ENCODE peak calls at places on chromosome 21, in seven cellular contexts. One of them, this sample, is unnamed.

GRCh38 chr21:42081931-42082381 is 10.8 kb downstream of the UMODL1 start:
- DNase-seq in OCI-LY7: no peak
- DNase-seq in neural progenitor cell: no peak
- DNase-seq in neural crest cell: no peak
- DNase-seq in lower lobe of right lung: no peak
- DNase-seq in upper lobe of right lung: no peak
- DNase-seq in fibroblast of mammary gland: no peak
- DNase-seq in this sample: no peak

GRCh38 chr21:44815225-44815624 is 2.6 kb downstream of the SUMO3 start:
- DNase-seq in OCI-LY7: no peak
- DNase-seq in neural progenitor cell: no peak
- DNase-seq in neural crest cell: no peak
- DNase-seq in lower lobe of right lung: no peak
- DNase-seq in upper lobe of right lung: no peak
- DNase-seq in fibroblast of mammary gland: no peak
- DNase-seq in this sample: no peak

GRCh38 chr21:38741976-38742309 is 63.8 kb upstream of the ETS2 start:
- DNase-seq in OCI-LY7: no peak
- DNase-seq in neural progenitor cell: no peak
- DNase-seq in neural crest cell: no peak
- DNase-seq in lower lobe of right lung: no peak
- DNase-seq in upper lobe of right lung: no peak
- DNase-seq in fibroblast of mammary gland: no peak
- DNase-seq in this sample: no peak

GRCh38 chr21:41560701-41561158 is 52.8 kb upstream of the TMPRSS2 start:
- DNase-seq in OCI-LY7: no peak
- DNase-seq in neural progenitor cell: no peak
- DNase-seq in neural crest cell: no peak
- DNase-seq in lower lobe of right lung: no peak
- DNase-seq in upper lobe of right lung: no peak
- DNase-seq in fibroblast of mammary gland: no peak
- DNase-seq in this sample: no peak

GRCh38 chr21:41373253-41373652 is 11.4 kb downstream of the MX2 start:
- DNase-seq in OCI-LY7: no peak
- DNase-seq in neural progenitor cell: no peak
- DNase-seq in neural crest cell: no peak
- DNase-seq in lower lobe of right lung: no peak
- DNase-seq in upper lobe of right lung: no peak
- DNase-seq in fibroblast of mammary gland: no peak
- DNase-seq in this sample: no peak

GRCh38 chr21:29424728-29425127 is 126.0 kb downstream of the BACH1 start:
- DNase-seq in OCI-LY7: no peak
- DNase-seq in neural progenitor cell: no peak
- DNase-seq in neural crest cell: no peak
- DNase-seq in lower lobe of right lung: no peak
- DNase-seq in upper lobe of right lung: no peak
- DNase-seq in fibroblast of mammary gland: no peak
- DNase-seq in this sample: no peak

GRCh38 chr21:35925497-35925896 is 134.8 kb downstream of the SETD4 start:
- DNase-seq in OCI-LY7: peak
- DNase-seq in neural progenitor cell: no peak
- DNase-seq in neural crest cell: no peak
- DNase-seq in lower lobe of right lung: no peak
- DNase-seq in upper lobe of right lung: no peak
- DNase-seq in fibroblast of mammary gland: peak
- DNase-seq in this sample: no peak

GRCh38 chr21:29309703-29310102 is 11.0 kb downstream of the BACH1 start:
- DNase-seq in OCI-LY7: no peak
- DNase-seq in neural progenitor cell: no peak
- DNase-seq in neural crest cell: no peak
- DNase-seq in lower lobe of right lung: no peak
- DNase-seq in upper lobe of right lung: no peak
- DNase-seq in fibroblast of mammary gland: no peak
- DNase-seq in this sample: no peak

GRCh38 chr21:39633043-39633442 is 20.3 kb downstream of the B3GALT5 start:
- DNase-seq in OCI-LY7: no peak
- DNase-seq in neural progenitor cell: no peak
- DNase-seq in neural crest cell: no peak
- DNase-seq in lower lobe of right lung: no peak
- DNase-seq in upper lobe of right lung: no peak
- DNase-seq in fibroblast of mammary gland: peak
- DNase-seq in this sample: peak

GRCh38 chr21:38729745-38730401 is 75.9 kb upstream of the ETS2 start:
- DNase-seq in OCI-LY7: no peak
- DNase-seq in neural progenitor cell: no peak
- DNase-seq in neural crest cell: no peak
- DNase-seq in lower lobe of right lung: no peak
- DNase-seq in upper lobe of right lung: no peak
- DNase-seq in fibroblast of mammary gland: no peak
- DNase-seq in this sample: peak

GRCh38 chr21:42198949-42199348 is 20.0 kb upstream of the ABCG1 start:
- DNase-seq in OCI-LY7: peak
- DNase-seq in neural progenitor cell: no peak
- DNase-seq in neural crest cell: no peak
- DNase-seq in lower lobe of right lung: no peak
- DNase-seq in upper lobe of right lung: no peak
- DNase-seq in fibroblast of mammary gland: no peak
- DNase-seq in this sample: no peak

DNA sequence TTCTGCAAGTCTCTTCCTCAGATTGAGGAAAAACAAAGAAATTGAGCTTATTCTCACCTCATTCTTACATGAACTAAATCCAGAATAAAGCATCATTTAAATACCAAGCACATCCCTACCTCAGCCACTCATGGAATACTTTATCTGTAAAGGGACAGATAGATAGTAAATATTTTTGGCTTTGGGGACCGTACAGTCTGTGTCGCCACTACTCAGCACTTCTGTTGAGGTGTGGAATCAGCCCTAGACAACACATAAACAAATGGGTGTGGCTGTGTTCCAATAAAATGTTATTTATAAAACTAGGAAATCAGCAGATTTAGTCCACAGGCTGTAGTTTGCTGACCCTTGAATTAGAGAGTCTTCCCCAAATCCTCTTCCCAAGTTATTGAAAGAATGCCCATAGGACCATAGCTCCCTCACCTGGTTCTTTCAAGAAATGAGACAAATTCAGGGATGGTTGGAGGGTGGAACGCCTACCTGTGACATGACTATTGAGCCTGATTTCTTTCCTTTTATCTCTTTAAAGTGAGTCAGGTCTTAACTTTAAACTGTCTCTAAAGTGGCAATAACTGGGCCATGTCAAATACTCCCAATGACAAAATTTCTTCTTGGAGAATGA is 878.5 kb downstream of the USP25 start:
- DNase-seq in OCI-LY7: no peak
- DNase-seq in neural progenitor cell: peak
- DNase-seq in neural crest cell: no peak
- DNase-seq in lower lobe of right lung: no peak
- DNase-seq in upper lobe of right lung: no peak
- DNase-seq in fibroblast of mammary gland: peak
- DNase-seq in this sample: peak
- TF ChIP-seq CTCF in OCI-LY7: no peak
- TF ChIP-seq CTCF in neural progenitor cell: peak
- TF ChIP-seq CTCF in neural crest cell: no peak
- TF ChIP-seq CTCF in lower lobe of right lung: no peak
- TF ChIP-seq CTCF in upper lobe of right lung: no peak
- TF ChIP-seq CTCF in fibroblast of mammary gland: peak
- TF ChIP-seq CTCF in this sample: peak

GRCh38 chr21:32693581-32693980 is 34.2 kb downstream of the SYNJ1 start:
- DNase-seq in OCI-LY7: no peak
- DNase-seq in neural progenitor cell: no peak
- DNase-seq in neural crest cell: no peak
- DNase-seq in lower lobe of right lung: no peak
- DNase-seq in upper lobe of right lung: no peak
- DNase-seq in fibroblast of mammary gland: no peak
- DNase-seq in this sample: no peak
- TF ChIP-seq CTCF in OCI-LY7: no peak
- TF ChIP-seq CTCF in neural progenitor cell: no peak
- TF ChIP-seq CTCF in neural crest cell: no peak
- TF ChIP-seq CTCF in lower lobe of right lung: no peak
- TF ChIP-seq CTCF in upper lobe of right lung: no peak
- TF ChIP-seq CTCF in fibroblast of mammary gland: no peak
- TF ChIP-seq CTCF in this sample: no peak

DNA sequence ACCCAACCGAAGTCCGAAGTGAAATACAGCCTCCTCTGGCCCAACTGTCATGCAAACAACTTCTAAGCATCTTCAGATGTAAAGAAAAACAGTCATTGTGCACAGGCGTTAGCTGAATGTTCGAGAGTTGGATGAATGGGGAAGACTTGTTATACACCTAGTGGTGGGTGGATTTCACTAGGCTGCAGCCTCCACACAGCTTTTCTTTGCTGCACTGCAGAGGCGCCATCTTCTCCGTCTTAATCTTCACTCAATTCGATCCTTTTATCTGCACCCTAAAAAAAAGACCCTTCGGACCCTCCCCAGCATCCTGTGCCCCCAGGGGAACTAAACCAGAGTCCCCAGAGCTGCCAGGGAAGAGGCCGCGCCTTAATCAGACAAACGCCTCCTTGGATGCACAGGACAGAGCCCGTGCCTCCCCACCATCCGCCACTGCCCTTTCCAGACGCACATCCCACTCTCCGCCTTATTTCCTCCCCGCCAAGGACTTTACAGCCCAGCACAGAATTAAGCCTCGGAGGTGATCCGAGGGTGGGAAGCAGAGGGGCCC is 1.4 kb downstream of the APP start:
- DNase-seq in OCI-LY7: no peak
- DNase-seq in neural progenitor cell: peak
- DNase-seq in neural crest cell: peak
- DNase-seq in lower lobe of right lung: no peak
- DNase-seq in upper lobe of right lung: no peak
- DNase-seq in fibroblast of mammary gland: peak
- DNase-seq in this sample: peak
- TF ChIP-seq CTCF in OCI-LY7: no peak
- TF ChIP-seq CTCF in neural progenitor cell: peak
- TF ChIP-seq CTCF in neural crest cell: peak
- TF ChIP-seq CTCF in lower lobe of right lung: peak
- TF ChIP-seq CTCF in upper lobe of right lung: peak
- TF ChIP-seq CTCF in fibroblast of mammary gland: peak
- TF ChIP-seq CTCF in this sample: peak

DNA sequence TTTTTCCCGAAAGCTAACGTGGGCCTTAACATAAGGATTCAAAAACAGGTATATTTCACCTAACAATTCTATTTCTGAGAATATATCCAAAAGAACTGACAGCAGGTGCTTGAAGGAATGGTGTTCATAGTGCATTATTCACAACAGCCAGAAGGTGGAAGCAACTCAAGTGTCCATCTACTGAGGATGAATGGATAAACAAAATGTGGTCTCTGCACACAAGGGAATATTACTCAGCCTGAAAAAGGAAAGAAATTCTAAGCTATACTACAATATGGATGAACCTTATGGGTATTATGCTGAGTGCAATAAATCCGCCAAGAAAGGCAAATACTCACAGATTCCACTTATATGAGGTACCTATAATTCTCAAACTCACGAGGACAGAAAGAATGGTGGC is 6.1 kb upstream of the RIPPLY3 start:
- DNase-seq in OCI-LY7: no peak
- DNase-seq in neural progenitor cell: no peak
- DNase-seq in neural crest cell: no peak
- DNase-seq in lower lobe of right lung: no peak
- DNase-seq in upper lobe of right lung: no peak
- DNase-seq in fibroblast of mammary gland: no peak
- DNase-seq in this sample: no peak
- TF ChIP-seq CTCF in OCI-LY7: peak
- TF ChIP-seq CTCF in neural progenitor cell: no peak
- TF ChIP-seq CTCF in neural crest cell: peak
- TF ChIP-seq CTCF in lower lobe of right lung: no peak
- TF ChIP-seq CTCF in upper lobe of right lung: no peak
- TF ChIP-seq CTCF in fibroblast of mammary gland: peak
- TF ChIP-seq CTCF in this sample: peak

GRCh38 chr21:43345046-43345745 is 81.7 kb downstream of the SIK1 start:
- DNase-seq in OCI-LY7: no peak
- DNase-seq in neural progenitor cell: no peak
- DNase-seq in neural crest cell: no peak
- DNase-seq in lower lobe of right lung: no peak
- DNase-seq in upper lobe of right lung: no peak
- DNase-seq in fibroblast of mammary gland: no peak
- DNase-seq in this sample: no peak

GRCh38 chr21:43342301-43342881 is 84.5 kb downstream of the SIK1 start:
- DNase-seq in OCI-LY7: no peak
- DNase-seq in neural progenitor cell: no peak
- DNase-seq in neural crest cell: no peak
- DNase-seq in lower lobe of right lung: no peak
- DNase-seq in upper lobe of right lung: no peak
- DNase-seq in fibroblast of mammary gland: no peak
- DNase-seq in this sample: no peak

GRCh38 chr21:43341349-43342163 is 85.4 kb downstream of the SIK1 start:
- DNase-seq in OCI-LY7: no peak
- DNase-seq in neural progenitor cell: no peak
- DNase-seq in neural crest cell: no peak
- DNase-seq in lower lobe of right lung: no peak
- DNase-seq in upper lobe of right lung: no peak
- DNase-seq in fibroblast of mammary gland: peak
- DNase-seq in this sample: no peak

GRCh38 chr21:43343992-43344886 is 82.7 kb downstream of the SIK1 start:
- DNase-seq in OCI-LY7: no peak
- DNase-seq in neural progenitor cell: no peak
- DNase-seq in neural crest cell: no peak
- DNase-seq in lower lobe of right lung: peak
- DNase-seq in upper lobe of right lung: peak
- DNase-seq in fibroblast of mammary gland: no peak
- DNase-seq in this sample: no peak

GRCh38 chr21:43343095-43343991 is 83.6 kb downstream of the SIK1 start:
- DNase-seq in OCI-LY7: no peak
- DNase-seq in neural progenitor cell: no peak
- DNase-seq in neural crest cell: no peak
- DNase-seq in lower lobe of right lung: peak
- DNase-seq in upper lobe of right lung: peak
- DNase-seq in fibroblast of mammary gland: no peak
- DNase-seq in this sample: no peak
- TF ChIP-seq CTCF in OCI-LY7: no peak
- TF ChIP-seq CTCF in neural progenitor cell: no peak
- TF ChIP-seq CTCF in neural crest cell: no peak
- TF ChIP-seq CTCF in lower lobe of right lung: no peak
- TF ChIP-seq CTCF in upper lobe of right lung: no peak
- TF ChIP-seq CTCF in fibroblast of mammary gland: no peak
- TF ChIP-seq CTCF in this sample: no peak

GRCh38 chr21:45926281-45926680 is 55.3 kb upstream of the COL6A1 start:
- DNase-seq in OCI-LY7: no peak
- DNase-seq in neural progenitor cell: no peak
- DNase-seq in neural crest cell: no peak
- DNase-seq in lower lobe of right lung: no peak
- DNase-seq in upper lobe of right lung: no peak
- DNase-seq in fibroblast of mammary gland: peak
- DNase-seq in this sample: no peak
- TF ChIP-seq CTCF in OCI-LY7: no peak
- TF ChIP-seq CTCF in neural progenitor cell: no peak
- TF ChIP-seq CTCF in neural crest cell: no peak
- TF ChIP-seq CTCF in lower lobe of right lung: no peak
- TF ChIP-seq CTCF in upper lobe of right lung: no peak
- TF ChIP-seq CTCF in fibroblast of mammary gland: peak
- TF ChIP-seq CTCF in this sample: peak

GRCh38 chr21:28196981-28197380 is 795.7 kb downstream of the LTN1 start:
- DNase-seq in OCI-LY7: no peak
- DNase-seq in neural progenitor cell: no peak
- DNase-seq in neural crest cell: no peak
- DNase-seq in lower lobe of right lung: no peak
- DNase-seq in upper lobe of right lung: no peak
- DNase-seq in fibroblast of mammary gland: no peak
- DNase-seq in this sample: no peak

GRCh38 chr21:28193189-28193588 is 799.5 kb downstream of the LTN1 start:
- DNase-seq in OCI-LY7: peak
- DNase-seq in neural progenitor cell: no peak
- DNase-seq in neural crest cell: no peak
- DNase-seq in lower lobe of right lung: no peak
- DNase-seq in upper lobe of right lung: no peak
- DNase-seq in fibroblast of mammary gland: no peak
- DNase-seq in this sample: no peak
- TF ChIP-seq CTCF in OCI-LY7: peak
- TF ChIP-seq CTCF in neural progenitor cell: peak
- TF ChIP-seq CTCF in neural crest cell: no peak
- TF ChIP-seq CTCF in lower lobe of right lung: no peak
- TF ChIP-seq CTCF in upper lobe of right lung: no peak
- TF ChIP-seq CTCF in fibroblast of mammary gland: no peak
- TF ChIP-seq CTCF in this sample: peak